ENCODE peak calls at places on chromosomes 12 and 14, in five cellular contexts. A, E, K, C and H are unnamed samples.

GRCh38 chr12:118429703-118430383 is 53.5 kb downstream of the SUDS3 start:
- DNase-seq in A (no peak), E (no peak), K (no peak), C (no peak), H (no peak)

GRCh38 chr12:3646561-3647241 is 106.2 kb downstream of the CRACR2A start:
- DNase-seq in A (no peak), E (no peak), K (no peak), C (peak; percentile 46), H (no peak)

GRCh38 chr14:61296707-61297502 is 15.8 kb upstream of the TMEM30B start:
- DNase-seq in A (peak; percentile 27), E (peak; percentile 87), K (no peak), C (no peak), H (peak; percentile 67)

GRCh38 chr14:91418387-91419043 is 895 bp upstream of the CCDC88C start:
- DNase-seq in A (peak; percentile 42), E (peak; percentile 72), K (peak; percentile 48), C (peak; percentile 70), H (peak; percentile 59)

GRCh38 chr14:51283402-51283825 is 43.4 kb downstream of the TMX1 start:
- DNase-seq in A (peak; percentile 36), E (peak; percentile 98), K (peak; percentile 37), C (peak; percentile 88), H (peak; percentile 95)

GRCh38 chr12:80196419-80196818 is 97.1 kb downstream of the OTOGL start:
- DNase-seq in A (no peak), E (no peak), K (no peak), C (no peak), H (no peak)

GRCh38 chr12:5395443-5396401 is 36.2 kb upstream of the NTF3 start:
- DNase-seq in A (no peak), E (no peak), K (no peak), C (no peak), H (no peak)

GRCh38 chr14:62632771-62633170 is 412.5 kb downstream of the KCNH5 start:
- DNase-seq in A (no peak), E (no peak), K (no peak), C (no peak), H (no peak)

GRCh38 chr12:58443981-58444371 is 476.3 kb downstream of the LRIG3 start:
- DNase-seq in A (no peak), E (no peak), K (no peak), C (no peak), H (no peak)

GRCh38 chr12:25698782-25699181 is 145.7 kb upstream of the LMNTD1 start:
- DNase-seq in A (no peak), E (no peak), K (no peak), C (no peak), H (peak; percentile 45)

GRCh38 chr12:127296591-127296990 is 970.4 kb upstream of the TMEM132C start:
- DNase-seq in A (no peak), E (no peak), K (no peak), C (no peak), H (no peak)

GRCh38 chr12:16495196-16495595 is 110.8 kb downstream of the LMO3 start:
- DNase-seq in A (no peak), E (no peak), K (no peak), C (no peak), H (no peak)

GRCh38 chr14:38248629-38249028 is 7.3 kb downstream of the CLEC14A start:
- DNase-seq in A (no peak), E (peak; percentile 25), K (no peak), C (peak; percentile 29), H (peak; percentile 7)

GRCh38 chr12:121579190-121579791 is 1.5 kb downstream of the KDM2B start:
- DNase-seq in A (no peak), E (peak; percentile 18), K (no peak), C (peak; percentile 65), H (peak; percentile 64)

GRCh38 chr12:110279976-110280783 is 867 bp upstream of the ATP2A2 start:
- DNase-seq in A (no peak), E (peak; percentile 79), K (peak; percentile 71), C (peak; percentile 27), H (peak; percentile 77)

GRCh38 chr14:89411976-89412375 is 5.1 kb downstream of the FOXN3 start:
- DNase-seq in A (no peak), E (no peak), K (no peak), C (no peak), H (no peak)

GRCh38 chr14:90295870-90296516 is 35.7 kb downstream of the NRDE2 start:
- DNase-seq in A (no peak), E (no peak), K (no peak), C (no peak), H (no peak)

GRCh38 chr12:90501412-90501811 is 453.6 kb downstream of the CCER1 start:
- DNase-seq in A (no peak), E (no peak), K (no peak), C (no peak), H (no peak)

GRCh38 chr12:90502070-90502469 is 452.9 kb downstream of the CCER1 start:
- DNase-seq in A (no peak), E (no peak), K (no peak), C (no peak), H (no peak)

GRCh38 chr12:90499793-90500192 is 455.2 kb downstream of the CCER1 start:
- DNase-seq in A (no peak), E (peak; percentile 27), K (no peak), C (no peak), H (no peak)

GRCh38 chr12:90497923-90498545 is 456.9 kb downstream of the CCER1 start:
- DNase-seq in A (no peak), E (no peak), K (no peak), C (no peak), H (no peak)
- TF ChIP-seq EZH2phosphoT487 in A (no peak), E (no peak), K (no peak), C (no peak), H (no peak)

DNA sequence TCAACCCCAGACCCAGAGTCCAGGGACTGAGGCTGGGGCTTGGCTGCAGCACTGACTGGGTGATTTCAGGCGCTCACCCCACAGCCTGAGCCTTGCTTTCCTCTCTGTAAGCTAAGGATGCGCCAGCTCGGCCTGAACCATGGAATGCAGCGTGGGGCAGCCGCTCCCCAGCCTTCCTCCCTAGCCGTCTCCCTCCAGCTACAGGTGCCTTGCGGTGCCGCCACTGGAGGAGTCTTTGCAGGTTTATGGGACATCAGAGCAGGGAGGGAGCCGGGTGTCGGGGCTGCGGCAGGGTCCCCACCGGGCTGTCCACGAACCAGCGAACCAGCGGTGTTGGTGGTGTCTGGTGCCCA is 19.4 kb downstream of the PPP2R5C start:
- DNase-seq in A (no peak), E (no peak), K (no peak), C (peak; percentile 57), H (peak; percentile 8)
- TF ChIP-seq EZH2 in A (no peak), E (no peak), K (no peak), C (no peak), H (no peak)

DNA sequence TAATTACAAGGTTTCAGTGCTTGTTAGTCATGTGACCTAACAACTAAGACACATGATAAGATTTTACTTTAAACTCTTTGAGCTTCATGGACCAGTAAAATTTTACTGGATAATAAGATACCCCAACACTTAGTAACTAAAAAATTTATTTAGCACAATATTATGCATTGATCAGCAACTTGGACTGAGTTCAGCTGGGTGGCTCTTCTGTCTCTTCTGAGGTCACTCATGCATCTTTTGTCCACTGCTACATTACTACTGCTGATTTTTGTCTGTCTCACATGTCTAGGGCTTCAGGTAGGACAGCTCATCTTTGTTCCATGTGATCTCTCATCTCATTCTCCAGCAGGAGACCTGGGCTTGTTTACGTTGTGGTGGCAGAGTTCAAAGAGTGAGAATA is 370.2 kb upstream of the TMTC1 start:
- DNase-seq in A (no peak), E (no peak), K (no peak), C (no peak), H (no peak)
- H3K9ac ChIP-seq in A (no peak overlapping the region), E (no peak overlapping the region), K (no peak overlapping the region), C (no peak overlapping the region), H (no peak overlapping the region)

DNA sequence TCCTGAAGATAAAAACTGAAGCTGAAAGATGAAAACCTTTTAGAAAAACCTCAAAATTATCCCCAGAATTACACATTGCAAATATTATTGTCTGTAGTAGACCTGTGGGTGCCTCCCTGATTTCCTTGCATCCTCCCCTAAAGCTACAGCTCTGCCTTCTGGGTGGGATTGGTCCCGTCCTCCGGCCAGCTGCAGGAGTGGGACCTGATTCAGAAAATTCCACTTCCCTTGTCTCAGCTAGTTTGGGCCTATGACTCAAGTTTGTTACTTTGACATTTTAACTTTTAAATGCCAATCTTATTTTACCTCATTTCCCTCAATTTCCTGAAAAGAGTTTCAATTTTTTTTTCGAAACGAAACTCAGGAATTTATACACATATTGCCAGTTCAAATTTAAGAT is 13.2 kb upstream of the SLC41A2 start:
- DNase-seq in A (no peak), E (no peak), K (no peak), C (no peak), H (peak; percentile 52)
- TF ChIP-seq EZH2phosphoT487 in A (no peak), E (no peak), K (no peak), C (no peak), H (no peak)

GRCh38 chr14:21098134-21098891 is at the start of gene ZNF219:
- DNase-seq in A (no peak), E (peak; percentile 15), K (no peak), C (peak; percentile 92), H (peak; percentile 58)

GRCh38 chr14:21097616-21098133 is 780 bp downstream of the ZNF219 start:
- DNase-seq in A (no peak), E (no peak), K (no peak), C (peak; percentile 85), H (no peak)

GRCh38 chr14:21099596-21099985 is 1.1 kb upstream of the ZNF219 start:
- DNase-seq in A (no peak), E (no peak), K (no peak), C (no peak), H (no peak)

GRCh38 chr14:21100931-21101330 is at the start of gene TMEM253:
- DNase-seq in A (no peak), E (no peak), K (no peak), C (no peak), H (no peak)

GRCh38 chr14:21098892-21099595 is 589 bp upstream of the ZNF219 start:
- DNase-seq in A (no peak), E (peak; percentile 34), K (no peak), C (no peak), H (no peak)
- TF ChIP-seq EZH2 in A (no peak), E (no peak), K (no peak), C (no peak), H (no peak)

GRCh38 chr12:41515953-41516352 is 327.8 kb downstream of the PDZRN4 start:
- DNase-seq in A (no peak), E (no peak), K (no peak), C (no peak), H (no peak)
- H3K9ac ChIP-seq in A (no peak overlapping the region), E (no peak overlapping the region), K (no peak overlapping the region), C (no peak overlapping the region), H (no peak overlapping the region)

DNA sequence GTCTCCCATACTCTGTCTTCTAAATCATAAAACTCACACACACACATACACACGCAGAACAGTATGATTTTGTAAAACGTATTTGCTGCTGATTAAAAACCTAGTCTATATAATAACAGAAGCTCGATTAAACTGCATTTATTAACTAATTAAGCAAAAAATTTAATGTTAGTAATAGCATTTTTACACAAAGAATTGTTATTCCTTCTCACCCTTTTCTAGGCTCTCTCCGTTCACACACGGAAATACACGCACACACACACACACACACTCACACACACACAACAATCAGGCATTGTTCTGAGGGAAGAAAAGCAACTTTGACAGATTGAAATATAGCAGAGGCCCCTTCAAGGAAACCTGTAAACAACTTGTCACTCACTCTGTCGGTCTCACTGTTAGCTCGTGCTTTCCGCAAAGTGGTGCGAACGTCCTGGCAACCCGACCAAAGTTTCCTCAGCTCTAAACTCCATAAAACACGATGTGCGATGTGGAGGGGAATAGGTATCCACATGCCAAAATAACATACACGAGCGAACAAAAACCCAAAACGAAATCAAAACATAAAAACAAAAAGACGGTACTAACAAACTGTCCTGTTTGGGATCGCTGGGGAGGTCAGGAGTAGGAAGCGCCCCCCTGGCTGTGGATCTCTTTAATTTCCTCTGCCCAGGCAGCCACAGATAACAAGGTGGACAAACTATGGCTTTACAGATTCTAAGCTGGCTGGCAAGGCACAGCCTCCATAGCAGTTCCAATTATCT is 723 bp upstream of the SOX5 start:
- DNase-seq in A (no peak), E (no peak), K (no peak), C (peak; percentile 52), H (peak; percentile 1)
- TF ChIP-seq EZH2phosphoT487 in A (no peak), E (no peak), K (no peak), C (no peak), H (no peak)